ENCODE peak calls at places on chromosomes 16 and 17, in eight cellular contexts. Z is Caco-2, L is BJ, T is left lung, Y is cardiac muscle cell, M is lung, E is colonic mucosa, X is PC-3. V is an unnamed sample.

GRCh38 chr17:17523001-17523713 is 27.0 kb upstream of the RASD1 start:
- DNase-seq in Y (no peak), L (no peak), X (no peak), E (no peak), T (no peak), M (no peak), Z (no peak), V (no peak)

GRCh38 chr16:21185659-21186325 is 25.6 kb downstream of the ZP2 start:
- DNase-seq in X (no peak), T (no peak), L (no peak), Z (no peak), E (peak; percentile 47), M (no peak), Y (no peak), V (no peak)

GRCh38 chr16:84320511-84320910 is 25.8 kb downstream of the WFDC1 start:
- DNase-seq in E (no peak), L (no peak), Z (no peak), T (no peak), M (no peak), X (no peak), Y (no peak), V (no peak)

GRCh38 chr17:63035271-63035670 is 69.2 kb downstream of the TANC2 start:
- DNase-seq in Z (no peak), L (no peak), M (no peak), X (peak; percentile 86), E (no peak), Y (peak; percentile 67), T (no peak), V (peak; percentile 63)

GRCh38 chr16:87483481-87483880 is 9.3 kb downstream of the ZCCHC14 start:
- DNase-seq in L (no peak), X (no peak), E (no peak), M (no peak), Z (no peak), Y (no peak), T (no peak), V (no peak)

GRCh38 chr16:17962726-17963125 is 373.8 kb downstream of the NPIPA8 start:
- DNase-seq in Z (no peak), T (no peak), M (no peak), L (no peak), X (no peak), E (no peak), Y (no peak), V (no peak)

GRCh38 chr17:73194514-73195222 is 1.8 kb downstream of the COG1 start:
- DNase-seq in Y (no peak), Z (no peak), L (no peak), M (no peak), E (no peak), T (no peak), X (peak; percentile 80), V (peak; percentile 25)

GRCh38 chr16:29775742-29776408 is 2.2 kb upstream of the ZG16 start:
- DNase-seq in Z (no peak), L (no peak), E (no peak), M (no peak), T (no peak), Y (peak; percentile 57), X (peak; percentile 52), V (peak; percentile 14)

GRCh38 chr17:3986939-3987335 is 22.7 kb upstream of the ATP2A3 start:
- DNase-seq in L (no peak), Z (no peak), T (no peak), Y (no peak), X (no peak), M (no peak), E (no peak), V (no peak)

GRCh38 chr17:82272495-82273326 is 789 bp downstream of the CSNK1D start:
- DNase-seq in X (no peak), L (no peak), Y (no peak), E (peak; percentile 60), Z (peak; percentile 30), T (peak; percentile 67), M (peak; percentile 51), V (no peak)

GRCh38 chr16:17277981-17278381 is 192.8 kb downstream of the XYLT1 start:
- DNase-seq in T (no peak), M (no peak), X (no peak), L (no peak), Z (peak; percentile 44), E (peak; percentile 76), Y (peak; percentile 25), V (no peak)

GRCh38 chr17:66667491-66668030 is 167.4 kb upstream of the CACNG5 start:
- DNase-seq in Y (no peak), L (no peak), X (no peak), E (no peak), T (no peak), Z (no peak), M (no peak), V (no peak)

GRCh38 chr17:81365148-81365600 is 30.1 kb upstream of the BAHCC1 start:
- DNase-seq in X (peak; percentile 92), Z (no peak), L (no peak), E (peak; percentile 78), M (peak; percentile 77), T (peak; percentile 80), Y (peak; percentile 77), V (peak; percentile 81)

GRCh38 chr16:56643080-56643778 is 4.8 kb downstream of the MT1A start:
- DNase-seq in X (peak; percentile 53), Z (peak; percentile 63), L (no peak), T (peak; percentile 82), Y (peak; percentile 70), E (peak; percentile 90), M (peak; percentile 82), V (no peak)

GRCh38 chr17:19010729-19011505 is 6.4 kb upstream of the FAM83G start:
- DNase-seq in T (no peak), Z (no peak), E (peak; percentile 88), X (peak; percentile 37), Y (no peak), M (no peak), L (no peak), V (no peak)

GRCh38 chr17:36525113-36525512 is 9.6 kb downstream of the MYO19 start:
- DNase-seq in M (no peak), Z (no peak), L (no peak), X (peak; percentile 14), T (no peak), E (no peak), Y (no peak), V (no peak)

GRCh38 chr16:75341934-75342811 is 90.7 kb upstream of the BCAR1 start:
- DNase-seq in Z (peak; percentile 10), T (no peak), Y (peak; percentile 56), M (no peak), E (peak; percentile 26), X (peak; percentile 88), L (peak; percentile 39), V (peak; percentile 43)

GRCh38 chr17:40547079-40547784 is 18.0 kb downstream of the CCR7 start:
- DNase-seq in X (no peak), Y (no peak), T (no peak), M (peak; percentile 35), E (no peak), L (no peak), Z (no peak), V (no peak)

GRCh38 chr16:28291651-28292626 is at the start of gene SBK1:
- DNase-seq in Z (peak; percentile 87), E (peak; percentile 76), T (peak; percentile 66), X (peak; percentile 70), Y (peak; percentile 67), L (no peak), M (peak; percentile 56), V (peak; percentile 11)

DNA sequence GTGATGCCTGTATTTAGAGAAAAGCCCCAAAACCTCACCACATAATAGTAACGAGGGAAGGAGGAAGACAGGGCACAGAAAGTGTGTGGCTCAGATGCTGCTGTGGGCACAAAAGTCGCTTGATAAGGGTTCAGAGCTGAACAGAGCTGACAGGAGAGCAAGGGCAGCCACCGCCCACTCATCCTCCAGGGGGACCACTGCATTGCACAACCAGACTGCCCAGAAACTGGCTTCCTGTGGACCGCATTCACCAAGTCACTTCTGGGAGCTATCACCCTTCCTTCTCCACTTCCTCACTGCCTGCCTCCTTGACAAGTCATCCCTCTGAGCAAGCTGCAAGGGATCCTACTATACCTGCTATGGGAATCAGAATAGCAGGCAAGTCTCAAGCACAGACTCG is 512.4 kb upstream of the CDH11 start:
- DNase-seq in L (no peak), T (no peak), X (no peak), E (no peak), Y (peak; percentile 52), M (no peak), Z (no peak), V (no peak)
- TF ChIP-seq CTCF in L (no peak), T (no peak), X (no peak), E (no peak), Y (no peak), M (no peak), Z (no peak), V (no peak)

GRCh38 chr16:68344252-68344651 is 33.4 kb downstream of the PRMT7 start:
- DNase-seq in E (no peak), T (no peak), L (no peak), Y (no peak), M (no peak), Z (no peak), X (no peak), V (no peak)
- H3K36me3 ChIP-seq in E (peaks cover 7% of the 10 kb centered on the region), T (peaks cover 92% of the 10 kb centered on the region), L (peaks cover 27% of the 10 kb centered on the region), Y (peaks cover 40% of the 10 kb centered on the region), M (no peaks in the 10 kb centered on the region), Z (peaks cover 8% of the 10 kb centered on the region), X (no peaks in the 10 kb centered on the region), V (peaks cover 32% of the 10 kb centered on the region)

DNA sequence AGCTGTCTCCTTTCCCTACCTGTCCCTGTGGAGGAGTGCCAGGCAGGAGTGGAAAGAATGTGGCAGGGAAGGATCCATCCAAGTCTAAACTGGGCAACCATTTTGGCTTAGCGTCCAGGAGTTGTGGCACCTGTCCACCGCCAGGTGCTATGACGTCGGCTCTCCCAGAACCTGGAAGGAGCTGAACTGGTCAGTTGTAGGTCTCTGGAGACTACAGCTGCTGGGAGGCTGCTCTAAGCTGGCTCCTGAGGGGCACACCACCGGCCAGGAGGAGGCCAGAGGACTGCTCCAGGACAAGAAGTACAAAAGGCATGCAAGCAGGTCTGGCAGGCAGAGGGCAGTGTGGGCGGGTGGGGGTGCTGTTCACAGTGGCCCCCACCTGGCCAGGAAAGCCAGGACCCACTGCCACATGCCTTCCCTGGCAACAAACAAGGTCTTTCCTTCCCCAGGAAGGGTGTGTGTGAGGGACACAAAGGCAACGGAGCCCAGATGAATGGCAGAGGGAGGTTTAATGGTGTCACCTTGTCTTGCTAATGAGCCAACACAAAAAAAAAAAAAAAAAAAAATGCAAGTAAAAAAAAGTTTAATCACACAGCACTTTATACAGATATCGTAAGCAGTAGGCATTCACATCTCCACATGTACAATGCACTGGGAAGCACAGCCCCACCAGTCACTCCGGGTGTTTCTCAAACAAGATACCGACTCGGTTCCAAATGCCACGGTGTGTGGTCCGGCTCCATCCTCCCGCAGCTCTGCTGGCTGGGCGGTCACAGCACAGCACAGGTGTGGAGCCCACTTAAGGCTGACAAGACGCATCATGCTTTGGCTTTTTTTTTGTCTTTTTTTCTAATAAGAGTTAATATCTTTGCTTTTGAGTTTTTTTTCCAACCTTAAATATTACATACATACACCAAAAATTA is 4.8 kb downstream of the SPHK1 start:
- DNase-seq in L (no peak), T (no peak), E (no peak), Y (no peak), Z (no peak), M (no peak), X (no peak), V (no peak)
- TF ChIP-seq CTCF in L (no peak), T (no peak), E (no peak), Y (no peak), Z (no peak), M (no peak), X (peak; percentile 34), V (peak; percentile 46)

DNA sequence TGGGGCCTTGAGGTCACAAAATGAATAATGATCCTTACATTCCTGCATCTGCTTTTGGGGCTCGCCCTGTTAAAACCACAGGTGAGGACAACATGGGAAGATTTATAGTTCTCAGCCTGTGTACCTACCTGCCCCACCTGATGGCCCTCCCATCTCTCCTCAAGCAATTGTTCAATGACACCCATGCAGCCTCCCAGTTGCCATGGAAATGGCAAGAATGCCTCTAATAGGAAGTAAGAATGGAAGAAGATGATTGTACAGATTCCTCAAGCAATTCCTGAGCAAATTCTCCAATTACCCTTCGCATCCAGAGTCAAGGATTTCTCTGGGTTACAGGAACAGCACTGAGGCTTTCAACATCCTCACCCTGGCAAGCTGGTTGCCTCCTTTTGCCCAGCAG is 78.6 kb upstream of the CCL2 start:
- DNase-seq in L (no peak), Y (no peak), Z (no peak), M (no peak), T (no peak), E (no peak), X (no peak), V (no peak)
- H3K36me3 ChIP-seq in L (no peaks in the 10 kb centered on the region), Y (no peaks in the 10 kb centered on the region), Z (no peaks in the 10 kb centered on the region), M (no peaks in the 10 kb centered on the region), T (no peaks in the 10 kb centered on the region), E (no peaks in the 10 kb centered on the region), X (no peaks in the 10 kb centered on the region), V (no peaks in the 10 kb centered on the region)

V was measured in brain microvascular endothelial cell.